ENCODE peak calls at places on chromosomes 6 and 20, in four cellular contexts. A is K562, V is HL-60, P is GM12878. O is an unnamed sample.

GRCh38 chr6:124901105-124901504 is 61.1 kb upstream of the RNF217 start:
- DNase-seq in A (no peak), P (no peak), V (no peak), O (no peak)

GRCh38 chr20:58246346-58246745 is 17.9 kb upstream of the ANKRD60 start:
- DNase-seq in V (no peak), P (no peak), A (no peak), O (no peak)

GRCh38 chr6:151900897-151901485 is 93.5 kb downstream of the ESR1 start:
- DNase-seq in A (no peak), P (no peak), V (no peak), O (no peak)

GRCh38 chr6:152218887-152219286 is 411.4 kb downstream of the ESR1 start:
- DNase-seq in V (no peak), A (no peak), P (no peak), O (no peak)

GRCh38 chr6:71457883-71458282 is 169.3 kb downstream of the OGFRL1 start:
- DNase-seq in V (no peak), A (no peak), P (no peak), O (no peak)

GRCh38 chr6:136549359-136550044 is 720 bp downstream of the MAP7 start:
- DNase-seq in V (no peak), A (peak), P (no peak), O (no peak)

GRCh38 chr20:4090756-4091331 is 75.5 kb upstream of the RNF24 start:
- DNase-seq in A (peak), P (no peak), V (no peak), O (no peak)

GRCh38 chr6:32816746-32817204 is at the start of gene HLA-DOB:
- DNase-seq in P (no peak), V (no peak), A (no peak), O (peak)

GRCh38 chr20:25014816-25015215 is 22.3 kb upstream of the APMAP start:
- DNase-seq in A (no peak), P (no peak), V (no peak), O (no peak)

GRCh38 chr20:58233881-58234528 is 5.6 kb upstream of the ANKRD60 start:
- DNase-seq in A (peak), V (no peak), P (no peak), O (no peak)

GRCh38 chr6:42007286-42007685 is 43.0 kb upstream of the TAF8 start:
- DNase-seq in A (no peak), V (no peak), P (no peak), O (no peak)

GRCh38 chr6:49118475-49118874 is 344.6 kb downstream of the MMUT start:
- DNase-seq in P (no peak), A (no peak), V (no peak), O (no peak)

GRCh38 chr6:11918021-11918738 is 93.9 kb upstream of the HIVEP1 start:
- DNase-seq in V (no peak), A (no peak), P (no peak), O (no peak)

GRCh38 chr6:2344319-2344905 is 99.0 kb upstream of the GMDS start:
- DNase-seq in P (no peak), V (no peak), A (no peak), O (no peak)

GRCh38 chr6:52231411-52232127 is 12.7 kb downstream of the IL17F start:
- DNase-seq in P (peak), V (no peak), A (no peak), O (no peak)

DNA sequence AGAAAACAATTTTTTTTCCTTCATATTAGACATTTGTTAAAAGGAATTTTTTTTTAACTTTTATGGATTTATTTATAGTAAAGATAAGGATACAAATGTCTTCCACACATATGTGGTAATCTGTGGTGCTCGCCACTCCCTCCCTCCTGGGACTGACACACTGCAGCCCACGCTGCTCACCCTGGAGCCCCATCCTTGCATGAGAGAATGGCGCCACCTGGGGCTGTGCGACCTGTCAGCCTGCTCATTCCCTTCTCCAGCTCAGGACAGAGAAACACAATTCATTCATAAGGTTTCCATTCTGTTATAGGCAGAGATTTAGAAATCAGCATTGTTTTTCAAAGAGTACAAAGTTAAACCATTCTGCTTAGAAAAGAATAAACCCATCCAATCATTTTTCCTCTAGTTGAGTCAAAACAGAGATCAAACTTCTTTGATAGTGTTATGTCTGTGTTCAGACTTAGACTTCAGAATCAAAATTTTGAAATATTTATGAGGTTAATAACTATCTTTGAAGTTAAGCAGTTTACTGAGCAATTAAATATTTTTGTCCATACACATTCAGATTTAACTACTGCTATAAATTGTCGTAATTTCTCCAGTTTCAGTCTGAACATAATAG is 42.8 kb upstream of the DYNLRB1 start:
- DNase-seq in P (no peak), A (peak), V (no peak), O (peak)
- TF ChIP-seq SPI1 in P (no peak), A (no peak), V (no peak), O (no peak)

DNA sequence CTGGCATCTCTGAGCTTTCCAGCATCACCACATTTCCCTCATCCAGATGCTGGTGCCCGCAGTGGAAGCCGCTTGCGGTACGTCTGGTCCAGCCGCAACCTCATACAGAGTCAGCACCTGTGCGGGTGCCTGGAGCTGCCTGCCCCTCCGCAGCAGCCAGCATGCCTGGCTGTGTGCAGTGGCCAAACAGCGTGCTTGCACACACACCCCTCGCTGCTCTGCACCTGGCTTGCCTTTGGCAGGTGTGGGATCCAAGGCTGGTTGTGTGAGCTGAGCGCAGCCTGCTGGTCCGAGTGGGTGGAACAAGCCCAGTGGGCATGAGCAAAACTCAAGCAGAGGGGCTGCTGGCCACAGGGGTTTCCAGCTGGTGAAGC is 3.1 kb upstream of the HINT3 start:
- DNase-seq in P (no peak), V (no peak), A (no peak), O (no peak)
- TF ChIP-seq SPI1 in P (no peak), V (no peak), A (no peak), O (no peak)

GRCh38 chr6:34490390-34491090 is 24.7 kb downstream of the PACSIN1 start:
- DNase-seq in P (no peak), A (no peak), V (no peak), O (no peak)
- TF ChIP-seq SPI1 in P (no peak), A (no peak), V (no peak), O (no peak)

DNA sequence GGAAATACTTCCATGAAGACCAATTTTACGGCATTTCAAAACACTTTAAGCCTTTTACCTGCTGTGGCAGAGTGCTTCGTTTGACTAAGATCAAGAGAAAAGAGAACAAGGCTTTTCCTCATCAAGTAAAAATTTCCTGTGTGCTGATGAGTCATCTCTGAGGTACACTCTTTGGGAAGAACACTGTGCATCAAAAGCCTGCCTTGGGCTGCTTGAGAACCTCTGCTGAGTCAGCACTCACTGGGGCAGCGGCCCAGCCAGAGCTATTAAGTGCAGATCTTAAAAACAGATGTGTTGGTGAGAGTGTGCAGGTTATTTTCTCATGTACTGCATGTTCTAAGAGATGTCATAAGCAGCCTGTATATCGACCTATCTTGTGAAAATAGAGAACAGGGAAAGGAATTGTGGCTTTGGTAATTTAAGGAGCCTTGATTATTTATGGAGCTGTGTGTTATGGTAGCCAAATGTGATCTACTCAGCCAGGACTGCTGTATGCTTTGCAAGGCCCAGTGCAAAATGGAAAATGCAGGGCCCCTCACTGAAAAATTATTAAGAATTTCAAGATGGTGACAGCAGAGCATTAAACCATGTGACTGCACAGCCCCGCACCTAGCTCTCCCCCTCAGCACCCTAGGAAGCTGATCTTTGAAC is 208.5 kb downstream of the ARHGAP18 start:
- DNase-seq in P (no peak), A (peak), V (no peak), O (no peak)
- TF ChIP-seq SPI1 in P (no peak), A (no peak), V (no peak), O (no peak)

GRCh38 chr6:17281100-17281496 is at the start of gene RBM24:
- DNase-seq in P (no peak), V (no peak), A (no peak), O (peak)
- TF ChIP-seq SPI1 in P (no peak), V (no peak), A (no peak), O (no peak)

DNA sequence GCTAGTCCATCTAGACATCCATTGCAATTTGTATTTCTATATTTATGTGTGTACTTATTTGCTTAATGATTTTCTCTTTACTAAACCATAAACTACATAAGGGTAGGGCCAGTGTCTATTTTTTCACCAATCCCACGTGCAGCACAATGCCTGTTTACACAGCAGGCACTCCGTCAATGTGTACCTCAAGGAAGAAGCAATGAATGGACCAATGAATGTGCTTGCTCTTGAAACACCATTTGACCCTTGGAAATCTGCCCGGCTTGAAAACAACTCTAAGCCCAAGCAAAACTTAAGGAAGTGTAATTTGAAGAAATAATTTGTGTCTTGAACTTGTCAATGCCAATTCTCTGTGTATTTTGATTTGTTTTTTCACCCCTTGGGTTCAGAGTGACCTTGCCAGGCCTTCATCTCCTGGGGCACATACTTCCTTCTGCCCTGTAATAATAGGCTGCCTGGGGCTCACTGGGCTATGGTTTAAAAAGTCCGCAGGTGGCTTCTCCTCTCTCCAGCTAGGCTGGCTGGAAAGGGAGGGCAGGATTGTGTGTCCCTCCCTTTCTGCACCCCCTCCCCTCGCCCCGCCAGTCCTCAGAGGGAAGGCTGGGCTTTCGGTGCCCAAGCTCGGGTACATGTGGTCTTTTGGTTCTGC is 140.8 kb upstream of the ARMC2 start:
- DNase-seq in P (no peak), V (no peak), A (no peak), O (no peak)
- TF ChIP-seq SPI1 in P (no peak), V (no peak), A (no peak), O (no peak)

GRCh38 chr6:69122407-69122773 is 487.3 kb downstream of the ADGRB3 start:
- DNase-seq in V (no peak), A (no peak), P (no peak), O (no peak)
- TF ChIP-seq SPI1 in V (no peak), A (no peak), P (no peak), O (no peak)